ENCODE peak calls at places on chromosomes 12 and 14, in five cellular contexts. One of them, this sample, is unnamed.

GRCh38 chr14:59844414-59844813 is 26.2 kb downstream of the RTN1 start:
- DNase-seq in AG09309: no peak
- DNase-seq in K562: no peak
- DNase-seq in type B pancreatic cell: no peak
- DNase-seq in tibial artery: no peak
- DNase-seq in this sample: no peak

GRCh38 chr12:12927211-12928079 is 24.5 kb downstream of the GPRC5D start:
- DNase-seq in AG09309: no peak
- DNase-seq in tibial artery: peak
- DNase-seq in type B pancreatic cell: peak
- DNase-seq in K562: peak
- DNase-seq in this sample: peak

GRCh38 chr12:105317453-105317852 is 13.0 kb upstream of the C12orf75 start:
- DNase-seq in AG09309: peak
- DNase-seq in K562: no peak
- DNase-seq in tibial artery: no peak
- DNase-seq in type B pancreatic cell: no peak
- DNase-seq in this sample: no peak

GRCh38 chr12:132500137-132500855 is 10.3 kb downstream of the FBRSL1 start:
- DNase-seq in K562: no peak
- DNase-seq in AG09309: no peak
- DNase-seq in type B pancreatic cell: no peak
- DNase-seq in tibial artery: no peak
- DNase-seq in this sample: no peak

GRCh38 chr14:85934123-85934885 is 404.4 kb downstream of the FLRT2 start:
- DNase-seq in K562: no peak
- DNase-seq in tibial artery: no peak
- DNase-seq in type B pancreatic cell: no peak
- DNase-seq in AG09309: no peak
- DNase-seq in this sample: no peak

GRCh38 chr14:103803661-103804060 is 43.7 kb downstream of the PPP1R13B start:
- DNase-seq in AG09309: peak
- DNase-seq in tibial artery: no peak
- DNase-seq in K562: no peak
- DNase-seq in type B pancreatic cell: no peak
- DNase-seq in this sample: no peak

GRCh38 chr14:96894966-96895365 is 97.8 kb downstream of the VRK1 start:
- DNase-seq in K562: no peak
- DNase-seq in tibial artery: no peak
- DNase-seq in type B pancreatic cell: no peak
- DNase-seq in AG09309: no peak
- DNase-seq in this sample: no peak

GRCh38 chr14:83425138-83425537 is 1891.5 kb upstream of the SEL1L start:
- DNase-seq in type B pancreatic cell: no peak
- DNase-seq in K562: no peak
- DNase-seq in tibial artery: no peak
- DNase-seq in AG09309: no peak
- DNase-seq in this sample: no peak

GRCh38 chr14:91878274-91878673 is 10.9 kb upstream of the TC2N start:
- DNase-seq in tibial artery: peak
- DNase-seq in K562: no peak
- DNase-seq in type B pancreatic cell: no peak
- DNase-seq in AG09309: no peak
- DNase-seq in this sample: no peak

GRCh38 chr12:82057770-82058169 is 298.6 kb upstream of the PPFIA2 start:
- DNase-seq in tibial artery: no peak
- DNase-seq in AG09309: no peak
- DNase-seq in K562: no peak
- DNase-seq in type B pancreatic cell: no peak
- DNase-seq in this sample: no peak

GRCh38 chr14:101737414-101738367 is 23.8 kb upstream of the PPP2R5C start:
- DNase-seq in tibial artery: no peak
- DNase-seq in type B pancreatic cell: no peak
- DNase-seq in K562: no peak
- DNase-seq in AG09309: no peak
- DNase-seq in this sample: no peak

GRCh38 chr14:94775875-94776217 is 5.9 kb upstream of the GSC start:
- DNase-seq in K562: no peak
- DNase-seq in type B pancreatic cell: no peak
- DNase-seq in AG09309: no peak
- DNase-seq in tibial artery: no peak
- DNase-seq in this sample: no peak

GRCh38 chr12:630656-631632 is 32.3 kb downstream of the NINJ2 start:
- DNase-seq in AG09309: no peak
- DNase-seq in K562: no peak
- DNase-seq in tibial artery: peak
- DNase-seq in type B pancreatic cell: no peak
- DNase-seq in this sample: no peak

GRCh38 chr14:94180655-94181271 is 6.6 kb downstream of the PPP4R4 start:
- DNase-seq in tibial artery: no peak
- DNase-seq in AG09309: no peak
- DNase-seq in K562: no peak
- DNase-seq in type B pancreatic cell: no peak
- DNase-seq in this sample: no peak

GRCh38 chr14:91509083-91509877 is 830 bp downstream of the PPP4R3A start:
- DNase-seq in tibial artery: peak
- DNase-seq in type B pancreatic cell: peak
- DNase-seq in AG09309: no peak
- DNase-seq in K562: peak
- DNase-seq in this sample: peak

GRCh38 chr12:9741726-9742125 is 8.8 kb upstream of the CLECL1 start:
- DNase-seq in AG09309: no peak
- DNase-seq in type B pancreatic cell: no peak
- DNase-seq in tibial artery: no peak
- DNase-seq in K562: no peak
- DNase-seq in this sample: no peak

GRCh38 chr12:126084480-126084879 is 1019.2 kb downstream of the AACS start:
- DNase-seq in type B pancreatic cell: no peak
- DNase-seq in AG09309: no peak
- DNase-seq in tibial artery: no peak
- DNase-seq in K562: no peak
- DNase-seq in this sample: no peak

GRCh38 chr12:132729541-132730320 is 19.1 kb downstream of the PGAM5 start:
- DNase-seq in type B pancreatic cell: no peak
- DNase-seq in AG09309: no peak
- DNase-seq in K562: no peak
- DNase-seq in tibial artery: no peak
- DNase-seq in this sample: no peak

GRCh38 chr12:110280784-110281548 is at the start of gene ATP2A2:
- DNase-seq in tibial artery: peak
- DNase-seq in type B pancreatic cell: peak
- DNase-seq in K562: peak
- DNase-seq in AG09309: no peak
- DNase-seq in this sample: peak

GRCh38 chr12:87827638-87828264 is 201.4 kb downstream of the C12orf50 start:
- DNase-seq in K562: no peak
- DNase-seq in type B pancreatic cell: no peak
- DNase-seq in tibial artery: no peak
- DNase-seq in AG09309: no peak
- DNase-seq in this sample: no peak

GRCh38 chr14:95356245-95356850 is 36.6 kb upstream of the CLMN start:
- DNase-seq in type B pancreatic cell: peak
- DNase-seq in AG09309: no peak
- DNase-seq in K562: no peak
- DNase-seq in tibial artery: no peak
- DNase-seq in this sample: no peak

GRCh38 chr12:54135621-54136027 is 53.2 kb downstream of the SMUG1 start:
- DNase-seq in AG09309: no peak
- DNase-seq in K562: no peak
- DNase-seq in tibial artery: no peak
- DNase-seq in type B pancreatic cell: no peak
- DNase-seq in this sample: no peak

GRCh38 chr14:61701946-61702345 is 6.6 kb downstream of the HIF1A start:
- DNase-seq in type B pancreatic cell: no peak
- DNase-seq in tibial artery: no peak
- DNase-seq in AG09309: no peak
- DNase-seq in K562: no peak
- DNase-seq in this sample: no peak

GRCh38 chr12:39105111-39105510 is 199.7 kb upstream of the CPNE8 start:
- DNase-seq in type B pancreatic cell: no peak
- DNase-seq in K562: no peak
- DNase-seq in tibial artery: no peak
- DNase-seq in AG09309: no peak
- DNase-seq in this sample: no peak

GRCh38 chr12:124317400-124317799 is 22.5 kb downstream of the RFLNA start:
- DNase-seq in K562: no peak
- DNase-seq in AG09309: no peak
- DNase-seq in tibial artery: no peak
- DNase-seq in type B pancreatic cell: no peak
- DNase-seq in this sample: no peak

GRCh38 chr14:62455446-62455845 is 589.8 kb downstream of the KCNH5 start:
- DNase-seq in tibial artery: no peak
- DNase-seq in AG09309: no peak
- DNase-seq in type B pancreatic cell: no peak
- DNase-seq in K562: no peak
- DNase-seq in this sample: no peak

GRCh38 chr12:16300222-16300621 is 22.7 kb upstream of the SLC15A5 start:
- DNase-seq in tibial artery: no peak
- DNase-seq in AG09309: peak
- DNase-seq in type B pancreatic cell: no peak
- DNase-seq in K562: no peak
- DNase-seq in this sample: no peak

GRCh38 chr12:58364389-58365086 is 423.2 kb downstream of the ATP23 start:
- DNase-seq in K562: no peak
- DNase-seq in tibial artery: no peak
- DNase-seq in type B pancreatic cell: no peak
- DNase-seq in AG09309: peak
- DNase-seq in this sample: no peak

GRCh38 chr14:36521598-36522345 is 1.7 kb upstream of the NKX2-1 start:
- DNase-seq in K562: no peak
- DNase-seq in AG09309: no peak
- DNase-seq in type B pancreatic cell: no peak
- DNase-seq in tibial artery: no peak
- DNase-seq in this sample: no peak

GRCh38 chr12:46217686-46218508 is 50.9 kb downstream of the SLC38A1 start:
- DNase-seq in tibial artery: no peak
- DNase-seq in AG09309: no peak
- DNase-seq in type B pancreatic cell: no peak
- DNase-seq in K562: no peak
- DNase-seq in this sample: no peak

GRCh38 chr12:58148405-58148804 is 207.0 kb downstream of the ATP23 start:
- DNase-seq in K562: peak
- DNase-seq in AG09309: peak
- DNase-seq in type B pancreatic cell: no peak
- DNase-seq in tibial artery: no peak
- DNase-seq in this sample: peak

GRCh38 chr12:112778400-112778799 is 13.1 kb upstream of the RPH3A start:
- DNase-seq in AG09309: no peak
- DNase-seq in K562: no peak
- DNase-seq in type B pancreatic cell: no peak
- DNase-seq in tibial artery: no peak
- DNase-seq in this sample: no peak

GRCh38 chr14:84202486-84202885 is 1327.5 kb upstream of the FLRT2 start:
- DNase-seq in K562: no peak
- DNase-seq in AG09309: no peak
- DNase-seq in type B pancreatic cell: no peak
- DNase-seq in tibial artery: no peak
- DNase-seq in this sample: no peak

GRCh38 chr14:92397140-92397815 is 74.3 kb downstream of the SLC24A4 start:
- DNase-seq in type B pancreatic cell: no peak
- DNase-seq in tibial artery: no peak
- DNase-seq in K562: no peak
- DNase-seq in AG09309: peak
- DNase-seq in this sample: no peak

GRCh38 chr12:113261847-113262470 is 40.7 kb downstream of the TPCN1 start:
- DNase-seq in tibial artery: no peak
- DNase-seq in K562: no peak
- DNase-seq in AG09309: no peak
- DNase-seq in type B pancreatic cell: no peak
- DNase-seq in this sample: no peak

GRCh38 chr14:64706552-64707193 is 2.4 kb downstream of the PLEKHG3 start:
- DNase-seq in AG09309: no peak
- DNase-seq in K562: no peak
- DNase-seq in type B pancreatic cell: no peak
- DNase-seq in tibial artery: peak
- DNase-seq in this sample: peak

GRCh38 chr12:96177013-96177412 is 17.2 kb upstream of the ELK3 start:
- DNase-seq in type B pancreatic cell: no peak
- DNase-seq in tibial artery: no peak
- DNase-seq in K562: no peak
- DNase-seq in AG09309: peak
- DNase-seq in this sample: no peak

DNA sequence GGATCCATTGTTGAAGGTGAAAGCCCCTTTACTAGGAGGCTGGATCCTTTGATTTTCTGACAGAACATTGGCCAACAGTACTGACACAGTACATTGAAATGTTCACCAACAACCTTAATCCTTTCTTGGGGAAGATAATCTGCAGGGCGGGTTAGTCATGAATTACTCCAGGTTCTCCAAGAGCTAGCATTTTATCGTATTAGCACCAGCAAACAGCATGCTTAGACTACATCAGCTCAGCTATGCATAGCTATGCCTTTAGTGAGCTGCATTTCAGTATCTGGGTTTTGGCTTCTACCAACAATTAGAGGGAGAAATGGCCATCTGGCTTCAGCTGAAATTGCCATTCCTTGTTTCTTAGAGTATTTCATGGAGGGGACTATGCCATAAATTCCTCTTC is 33.8 kb downstream of the SAMD4A start:
- DNase-seq in type B pancreatic cell: no peak
- DNase-seq in K562: no peak
- DNase-seq in tibial artery: no peak
- DNase-seq in AG09309: peak
- DNase-seq in this sample: no peak
- TF ChIP-seq CTCF in type B pancreatic cell: no peak
- TF ChIP-seq CTCF in K562: no peak
- TF ChIP-seq CTCF in tibial artery: no peak
- TF ChIP-seq CTCF in AG09309: no peak
- TF ChIP-seq CTCF in this sample: no peak

DNA sequence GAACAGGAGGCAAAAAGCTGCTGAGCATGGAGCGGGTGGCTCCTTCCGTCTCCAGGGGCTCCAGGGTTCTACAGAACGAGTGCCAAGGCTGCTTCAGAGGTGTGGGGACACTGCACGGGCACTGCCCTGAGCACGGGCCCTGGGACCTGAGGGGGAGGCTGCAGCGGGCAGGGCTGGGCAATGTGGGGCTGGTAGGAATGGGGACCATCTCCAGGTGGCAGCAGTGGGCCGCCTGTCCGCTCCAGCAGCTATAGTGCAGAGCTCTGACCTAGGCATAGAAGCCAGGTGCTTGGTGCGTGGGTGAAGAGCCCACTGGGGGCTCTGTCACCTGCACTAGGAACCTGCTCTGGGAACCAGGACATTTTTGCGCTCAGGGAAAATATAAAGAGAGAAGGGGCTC is 22.3 kb downstream of the HDAC7 start:
- DNase-seq in tibial artery: no peak
- DNase-seq in type B pancreatic cell: no peak
- DNase-seq in K562: no peak
- DNase-seq in AG09309: no peak
- DNase-seq in this sample: no peak
- TF ChIP-seq CTCF in tibial artery: no peak
- TF ChIP-seq CTCF in type B pancreatic cell: peak
- TF ChIP-seq CTCF in K562: peak
- TF ChIP-seq CTCF in AG09309: peak
- TF ChIP-seq CTCF in this sample: no peak

GRCh38 chr14:76382495-76382832 is 6.5 kb downstream of the ESRRB start:
- DNase-seq in type B pancreatic cell: no peak
- DNase-seq in K562: no peak
- DNase-seq in tibial artery: no peak
- DNase-seq in AG09309: no peak
- DNase-seq in this sample: no peak
- TF ChIP-seq CTCF in type B pancreatic cell: no peak
- TF ChIP-seq CTCF in K562: no peak
- TF ChIP-seq CTCF in tibial artery: no peak
- TF ChIP-seq CTCF in AG09309: no peak
- TF ChIP-seq CTCF in this sample: no peak

GRCh38 chr14:105086833-105087307 is 21.6 kb upstream of the GPR132 start:
- DNase-seq in tibial artery: peak
- DNase-seq in K562: peak
- DNase-seq in AG09309: no peak
- DNase-seq in type B pancreatic cell: peak
- DNase-seq in this sample: peak
- TF ChIP-seq CTCF in tibial artery: peak
- TF ChIP-seq CTCF in K562: peak
- TF ChIP-seq CTCF in AG09309: peak
- TF ChIP-seq CTCF in type B pancreatic cell: peak
- TF ChIP-seq CTCF in this sample: peak